ENCODE peak calls at places on chromosome 16, in seven cellular contexts. W, C, F, I, M, Q and E are unnamed samples.

GRCh38 chr16:84859681-84860080 is 39.9 kb downstream of the CRISPLD2 start:
- DNase-seq in F (no peak), M (no peak), Q (no peak), I (no peak), W (no peak), C (no peak), E (no peak)

GRCh38 chr16:85631802-85632393 is 18.8 kb downstream of the GSE1 start:
- DNase-seq in Q (no peak), M (no peak), I (no peak), F (peak; percentile 77), C (no peak), W (no peak), E (no peak)

GRCh38 chr16:19172098-19172780 is 4.2 kb downstream of the SYT17 start:
- DNase-seq in I (no peak), Q (no peak), F (no peak), C (no peak), W (no peak), M (no peak), E (no peak)

GRCh38 chr16:86318119-86318518 is 192.2 kb upstream of the FOXF1 start:
- DNase-seq in I (no peak), F (no peak), C (no peak), M (no peak), W (no peak), Q (no peak), E (no peak)

GRCh38 chr16:23998771-23999170 is 163.0 kb downstream of the PRKCB start:
- DNase-seq in I (no peak), W (no peak), Q (no peak), F (no peak), M (no peak), C (no peak), E (no peak)

GRCh38 chr16:17070882-17071592 is 399.7 kb downstream of the XYLT1 start:
- DNase-seq in W (peak; percentile 27), Q (peak; percentile 98), F (no peak), I (no peak), M (no peak), C (peak; percentile 61), E (peak; percentile 74)

GRCh38 chr16:66677836-66678235 is 18.7 kb downstream of the CMTM4 start:
- DNase-seq in Q (no peak), F (no peak), W (no peak), C (no peak), M (no peak), I (no peak), E (no peak)

GRCh38 chr16:70653406-70653805 is 7.0 kb downstream of the IL34 start:
- DNase-seq in C (no peak), Q (no peak), M (no peak), I (no peak), W (no peak), F (no peak), E (no peak)

GRCh38 chr16:62540496-62540895 is 504.3 kb upstream of the CDH8 start:
- DNase-seq in F (no peak), I (no peak), M (no peak), C (no peak), W (no peak), Q (no peak), E (no peak)

GRCh38 chr16:57123216-57123968 is 31.0 kb downstream of the CPNE2 start:
- DNase-seq in C (no peak), F (no peak), M (no peak), Q (no peak), I (no peak), W (peak; percentile 54), E (no peak)

GRCh38 chr16:85917959-85918358 is 19.0 kb downstream of the IRF8 start:
- DNase-seq in F (no peak), M (no peak), I (no peak), W (no peak), C (no peak), Q (peak; percentile 47), E (no peak)

GRCh38 chr16:2333772-2334379 is 6.7 kb downstream of the ABCA3 start:
- DNase-seq in M (peak; percentile 20), I (peak; percentile 45), F (no peak), Q (no peak), C (no peak), W (peak; percentile 67), E (no peak)

GRCh38 chr16:47213761-47214440 is 70.2 kb upstream of the NETO2 start:
- DNase-seq in M (no peak), I (no peak), F (no peak), W (no peak), C (no peak), Q (no peak), E (no peak)

GRCh38 chr16:27195941-27196595 is 7.3 kb upstream of the KDM8 start:
- DNase-seq in F (no peak), M (no peak), C (no peak), I (no peak), Q (no peak), W (no peak), E (no peak)

GRCh38 chr16:9703731-9704130 is 478.5 kb downstream of the GRIN2A start:
- DNase-seq in I (no peak), C (no peak), M (no peak), Q (no peak), W (no peak), F (no peak), E (no peak)
- TF ChIP-seq JUND in I (no peak), C (no peak), M (no peak), Q (no peak), W (no peak), F (no peak), E (no peak)

DNA sequence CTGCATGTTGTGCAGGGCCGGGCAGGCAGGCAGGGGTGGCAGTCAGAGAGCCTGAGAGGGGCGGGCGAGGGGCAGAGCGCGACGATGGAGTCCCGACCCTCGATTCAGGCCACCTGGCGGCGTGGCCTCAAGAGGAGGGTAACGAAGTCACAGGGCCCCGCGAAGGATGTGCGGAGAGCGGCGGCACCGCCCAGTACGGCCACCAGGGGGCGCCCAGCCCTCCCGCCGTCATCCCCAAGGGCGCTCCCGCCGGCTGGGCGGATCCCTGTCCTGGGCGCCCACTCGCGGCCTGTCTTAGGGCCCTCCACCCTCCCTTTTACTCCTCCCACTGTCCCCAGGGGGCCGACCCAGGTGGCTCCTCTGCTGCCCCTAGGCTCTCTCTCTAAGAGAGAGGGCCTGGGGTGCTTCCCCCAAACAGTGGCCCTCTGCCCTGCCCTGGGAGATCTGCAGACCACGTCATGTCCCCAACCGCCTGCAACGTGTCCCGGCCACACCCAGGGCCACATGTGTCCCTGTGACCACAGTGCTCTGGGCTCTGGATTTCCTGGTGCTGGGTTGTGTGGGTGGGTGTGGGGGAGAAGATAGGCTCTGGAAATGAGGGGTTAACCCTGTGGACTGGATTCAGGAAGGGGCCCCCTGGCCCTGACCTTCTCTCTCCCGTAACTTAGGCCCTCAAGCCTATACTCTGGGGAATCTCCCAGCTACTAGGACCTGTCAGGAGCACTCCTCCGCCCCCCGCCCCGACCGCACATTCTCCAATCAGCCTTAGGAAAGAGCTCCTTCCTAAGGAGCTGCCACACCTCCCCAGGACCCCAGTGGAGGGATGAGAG is 5.9 kb downstream of the DPEP2 start:
- DNase-seq in C (peak; percentile 93), W (peak; percentile 94), F (peak; percentile 96), Q (no peak), I (peak; percentile 63), M (peak; percentile 69), E (peak; percentile 77)
- TF ChIP-seq JUND in C (no peak), W (no peak), F (no peak), Q (peak; percentile 55), I (no peak), M (no peak), E (no peak)

DNA sequence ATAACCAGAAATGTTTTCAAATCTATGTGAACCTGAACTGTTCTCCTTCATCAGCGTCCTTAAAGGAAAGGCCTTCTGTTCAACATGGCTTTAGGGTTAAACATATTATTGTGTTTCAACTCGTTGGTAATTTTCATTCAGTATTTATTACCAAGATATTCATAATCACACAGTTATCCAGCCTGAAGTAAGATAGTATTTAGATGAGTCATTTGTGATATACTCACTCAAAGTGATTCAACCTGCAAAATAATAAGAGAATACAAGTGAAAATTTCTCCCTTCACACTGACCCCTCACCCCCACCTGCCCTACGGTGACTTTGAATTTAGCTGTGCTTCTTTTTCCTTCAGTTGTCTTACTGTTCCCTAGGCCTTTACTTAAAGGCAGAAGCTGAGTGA is 3.0 kb downstream of the CYLD start:
- DNase-seq in M (no peak), Q (no peak), F (no peak), C (no peak), I (no peak), W (no peak), E (no peak)
- TF ChIP-seq JUND in M (no peak), Q (no peak), F (peak; percentile 40), C (no peak), I (no peak), W (no peak), E (no peak)

GRCh38 chr16:80744856-80745255 is 59.5 kb downstream of the CDYL2 start:
- DNase-seq in I (no peak), W (no peak), F (no peak), Q (no peak), C (no peak), M (no peak), E (no peak)
- TF ChIP-seq JUND in I (no peak), W (no peak), F (no peak), Q (no peak), C (no peak), M (no peak), E (no peak)

GRCh38 chr16:1055557-1055924 is 17.0 kb upstream of the SSTR5 start:
- DNase-seq in C (no peak), F (no peak), I (no peak), M (no peak), W (no peak), Q (no peak), E (no peak)

GRCh38 chr16:1056196-1056595 is 16.4 kb upstream of the SSTR5 start:
- DNase-seq in W (no peak), F (no peak), M (no peak), Q (no peak), C (no peak), I (no peak), E (no peak)

GRCh38 chr16:1058216-1058615 is 14.3 kb upstream of the SSTR5 start:
- DNase-seq in C (no peak), F (no peak), M (no peak), W (no peak), I (no peak), Q (no peak), E (no peak)

GRCh38 chr16:1059310-1059709 is 13.2 kb upstream of the SSTR5 start:
- DNase-seq in I (no peak), M (no peak), F (no peak), Q (no peak), C (no peak), W (no peak), E (no peak)

GRCh38 chr16:1057252-1057932 is 15.2 kb upstream of the SSTR5 start:
- DNase-seq in I (no peak), C (peak; percentile 95), F (peak; percentile 87), Q (no peak), M (no peak), W (peak; percentile 46), E (peak; percentile 78)
- TF ChIP-seq JUND in I (no peak), C (no peak), F (no peak), Q (no peak), M (no peak), W (no peak), E (no peak)

GRCh38 chr16:65336169-65336568 is 214.3 kb upstream of the CDH11 start:
- DNase-seq in I (no peak), C (no peak), Q (no peak), W (no peak), F (no peak), M (no peak), E (no peak)
- TF ChIP-seq JUND in I (no peak), C (no peak), Q (no peak), W (no peak), F (peak; percentile 90), M (no peak), E (no peak)

GRCh38 chr16:65572156-65572555 is 450.3 kb upstream of the CDH11 start:
- DNase-seq in C (no peak), M (no peak), F (no peak), I (no peak), W (no peak), Q (no peak), E (no peak)
- TF ChIP-seq JUND in C (no peak), M (no peak), F (peak; percentile 63), I (no peak), W (peak; percentile 27), Q (no peak), E (no peak)